ENCODE peak calls at places on chromosomes 5 and 9, in six cellular contexts. W is hepatocyte, Q is endothelial cell of umbilical vein, I is cardiac muscle cell, D is A549, C is heart right ventricle. V is an unnamed sample. For H3K9me3, the result is how much of the 10 kb centered on the place peaks cover.

GRCh38 chr5:134939500-134939899 is 28.2 kb upstream of the CATSPER3 start:
- DNase-seq in C (no peak), W (no peak), Q (no peak), I (no peak), D (no peak), V (no peak)

GRCh38 chr9:111798786-111799185 is 4.0 kb upstream of the SHOC1 start:
- DNase-seq in D (peak), Q (no peak), I (peak), W (no peak), C (no peak), V (no peak)

GRCh38 chr5:102077920-102078319 is 218.2 kb downstream of the SLCO4C1 start:
- DNase-seq in Q (no peak), C (no peak), D (no peak), I (no peak), W (no peak), V (no peak)

GRCh38 chr5:89471556-89471955 is 588.6 kb upstream of the MEF2C start:
- DNase-seq in Q (no peak), I (peak), W (no peak), D (no peak), C (no peak), V (no peak)

GRCh38 chr9:121773954-121774714 is 122.7 kb downstream of the DAB2IP start:
- DNase-seq in W (no peak), Q (no peak), C (no peak), D (no peak), I (no peak), V (no peak)

GRCh38 chr5:150077060-150077459 is 9.3 kb downstream of the CSF1R start:
- DNase-seq in Q (no peak), D (no peak), W (no peak), C (no peak), I (no peak), V (no peak)

GRCh38 chr5:149730620-149731331 is 666 bp downstream of the PPARGC1B start:
- DNase-seq in Q (peak), W (peak), I (peak), D (peak), C (peak), V (no peak)

GRCh38 chr9:70533492-70533891 is 119.0 kb upstream of the KLF9 start:
- DNase-seq in W (no peak), I (no peak), C (no peak), D (no peak), Q (peak), V (no peak)

GRCh38 chr5:85549836-85550599 is 1067.7 kb upstream of the COX7C start:
- DNase-seq in W (no peak), D (no peak), C (no peak), Q (no peak), I (no peak), V (no peak)

GRCh38 chr5:131610198-131611063 is 24.6 kb downstream of the RAPGEF6 start:
- DNase-seq in W (peak), Q (peak), C (no peak), D (peak), I (peak), V (no peak)

GRCh38 chr5:36658016-36658415 is 51.6 kb downstream of the SLC1A3 start:
- DNase-seq in C (no peak), D (no peak), Q (no peak), W (no peak), I (peak), V (no peak)

GRCh38 chr9:80285325-80285724 is 713.6 kb downstream of the TLE4 start:
- DNase-seq in D (no peak), Q (no peak), I (peak), W (peak), C (no peak), V (no peak)

GRCh38 chr9:95570150-95570549 is 53.4 kb upstream of the PTCH1 start:
- DNase-seq in D (no peak), I (peak), Q (peak), C (no peak), W (no peak), V (no peak)

GRCh38 chr9:86700601-86701000 is 246.7 kb downstream of the GAS1 start:
- DNase-seq in Q (no peak), W (peak), I (peak), C (peak), D (no peak), V (no peak)

GRCh38 chr5:133499896-133500295 is 112.4 kb downstream of the FSTL4 start:
- DNase-seq in C (no peak), I (no peak), Q (no peak), D (no peak), W (peak), V (peak)

GRCh38 chr5:34803974-34804373 is 35.0 kb upstream of the TTC23L start:
- DNase-seq in C (no peak), W (no peak), I (peak), Q (no peak), D (no peak), V (no peak)

GRCh38 chr5:147887026-147887627 is 8.6 kb downstream of the SCGB3A2 start:
- DNase-seq in W (peak), I (peak), Q (peak), C (no peak), D (peak), V (no peak)

GRCh38 chr9:122033775-122034373 is 59.2 kb downstream of the TTLL11 start:
- DNase-seq in C (no peak), D (no peak), I (no peak), W (no peak), Q (no peak), V (no peak)

GRCh38 chr9:5764130-5764868 is 68.6 kb downstream of the ERMP1 start:
- DNase-seq in Q (no peak), I (no peak), C (no peak), W (no peak), D (no peak), V (no peak)

GRCh38 chr9:26066237-26066636 is 388.0 kb upstream of the TUSC1 start:
- DNase-seq in D (no peak), W (no peak), C (no peak), I (no peak), Q (no peak), V (no peak)

GRCh38 chr5:159781626-159782157 is 134.6 kb upstream of the ADRA1B start:
- DNase-seq in W (no peak), Q (no peak), I (no peak), C (no peak), D (no peak), V (peak)

GRCh38 chr5:102974177-102974576 is 145.8 kb downstream of the GIN1 start:
- DNase-seq in W (no peak), I (no peak), D (no peak), Q (no peak), C (no peak), V (no peak)

GRCh38 chr9:5549671-5550650 is 39.6 kb downstream of the PDCD1LG2 start:
- DNase-seq in I (peak), Q (peak), D (no peak), C (no peak), W (no peak), V (no peak)

GRCh38 chr9:2726620-2727335 is 9.5 kb downstream of the KCNV2 start:
- DNase-seq in I (peak), W (no peak), C (no peak), D (no peak), Q (no peak), V (no peak)

GRCh38 chr9:121844090-121844489 is 192.7 kb downstream of the DAB2IP start:
- DNase-seq in C (no peak), W (no peak), D (no peak), Q (peak), I (peak), V (no peak)

GRCh38 chr9:130430232-130430631 is 14.5 kb upstream of the ASS1 start:
- DNase-seq in C (no peak), I (no peak), Q (no peak), D (no peak), W (no peak), V (no peak)

GRCh38 chr5:155732587-155733376 is 594.2 kb upstream of the SGCD start:
- DNase-seq in W (no peak), C (no peak), D (no peak), Q (no peak), I (no peak), V (no peak)

GRCh38 chr9:93634311-93635185 is 58.2 kb downstream of the PHF2 start:
- DNase-seq in D (no peak), W (no peak), I (no peak), C (no peak), Q (no peak), V (no peak)

GRCh38 chr9:34204011-34204635 is 25.3 kb downstream of the UBAP1 start:
- DNase-seq in C (no peak), D (peak), I (no peak), Q (no peak), W (no peak), V (no peak)

GRCh38 chr5:146341854-146342253 is 3.2 kb downstream of the POU4F3 start:
- DNase-seq in D (no peak), I (no peak), C (no peak), W (no peak), Q (no peak), V (no peak)

GRCh38 chr5:15447209-15447608 is 52.8 kb upstream of the FBXL7 start:
- DNase-seq in C (no peak), D (no peak), I (no peak), Q (no peak), W (no peak), V (no peak)

GRCh38 chr5:15446552-15446951 is 53.4 kb upstream of the FBXL7 start:
- DNase-seq in Q (no peak), W (no peak), C (no peak), I (peak), D (no peak), V (no peak)

GRCh38 chr5:15442183-15442550 is 57.8 kb upstream of the FBXL7 start:
- DNase-seq in Q (no peak), D (no peak), C (no peak), I (no peak), W (no peak), V (no peak)

GRCh38 chr5:15440434-15440833 is 59.5 kb upstream of the FBXL7 start:
- DNase-seq in C (no peak), Q (no peak), D (no peak), W (no peak), I (peak), V (no peak)

DNA sequence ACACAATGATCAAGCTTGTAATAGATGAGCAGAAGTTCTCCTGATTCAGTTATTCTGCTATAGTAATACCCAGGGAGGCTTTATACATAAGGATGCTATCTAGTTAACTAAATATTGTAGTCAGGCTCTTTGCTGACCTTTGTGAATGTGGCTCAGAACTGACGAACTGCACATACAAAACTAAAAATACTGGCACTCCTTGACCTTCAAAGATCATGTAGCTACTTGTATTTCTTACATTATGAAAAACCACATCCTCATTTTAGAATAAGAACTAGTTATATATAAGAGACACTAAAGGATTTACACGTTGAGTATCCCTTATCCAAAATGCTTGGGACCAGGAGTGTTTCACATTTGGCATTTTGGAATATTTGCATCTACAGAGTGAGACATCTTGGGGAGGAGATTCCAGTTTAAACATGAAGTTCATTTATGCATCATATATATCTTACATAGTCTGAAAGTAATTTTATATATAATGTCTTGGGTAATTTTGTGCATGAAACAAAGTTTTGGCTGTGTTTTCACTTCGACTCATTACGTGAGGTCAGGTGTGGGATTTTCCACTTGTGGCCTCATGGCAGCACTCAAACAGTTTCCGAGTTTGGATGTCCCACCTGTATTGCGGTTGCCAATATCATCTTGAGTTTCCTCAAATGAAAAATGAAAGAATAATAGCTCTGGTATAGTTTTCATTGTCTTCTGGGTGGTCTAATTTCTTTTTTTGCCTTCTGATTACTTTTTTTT is 58.4 kb upstream of the FBXL7 start:
- DNase-seq in C (no peak), D (no peak), W (no peak), I (no peak), Q (no peak), V (no peak)
- H3K9me3 ChIP-seq in C (under half), D (under half), W (under half), I (under half), Q (under half), V (under half)

GRCh38 chr5:180251141-180251540 is 40.7 kb downstream of the MAPK9 start:
- DNase-seq in Q (no peak), I (no peak), W (no peak), C (no peak), D (no peak), V (no peak)
- H3K9me3 ChIP-seq in Q (under half), I (under half), W (under half), C (under half), D (half or more), V (under half)

GRCh38 chr5:141349917-141350619 is at the start of gene PCDHGB1:
- DNase-seq in C (peak), I (peak), D (peak), W (no peak), Q (no peak), V (no peak)
- H3K9me3 ChIP-seq in C (under half), I (under half), D (under half), W (under half), Q (under half), V (half or more)

GRCh38 chr9:119003882-119004617 is 365.2 kb downstream of the BRINP1 start:
- DNase-seq in W (no peak), C (no peak), Q (no peak), D (no peak), I (no peak), V (no peak)
- H3K9me3 ChIP-seq in W (under half), C (under half), Q (under half), D (under half), I (under half), V (under half)

GRCh38 chr9:1120500-1120899 is 70.3 kb downstream of the DMRT2 start:
- DNase-seq in Q (no peak), D (no peak), W (no peak), C (no peak), I (no peak), V (no peak)
- H3K9me3 ChIP-seq in Q (under half), D (under half), W (under half), C (under half), I (under half), V (under half)

DNA sequence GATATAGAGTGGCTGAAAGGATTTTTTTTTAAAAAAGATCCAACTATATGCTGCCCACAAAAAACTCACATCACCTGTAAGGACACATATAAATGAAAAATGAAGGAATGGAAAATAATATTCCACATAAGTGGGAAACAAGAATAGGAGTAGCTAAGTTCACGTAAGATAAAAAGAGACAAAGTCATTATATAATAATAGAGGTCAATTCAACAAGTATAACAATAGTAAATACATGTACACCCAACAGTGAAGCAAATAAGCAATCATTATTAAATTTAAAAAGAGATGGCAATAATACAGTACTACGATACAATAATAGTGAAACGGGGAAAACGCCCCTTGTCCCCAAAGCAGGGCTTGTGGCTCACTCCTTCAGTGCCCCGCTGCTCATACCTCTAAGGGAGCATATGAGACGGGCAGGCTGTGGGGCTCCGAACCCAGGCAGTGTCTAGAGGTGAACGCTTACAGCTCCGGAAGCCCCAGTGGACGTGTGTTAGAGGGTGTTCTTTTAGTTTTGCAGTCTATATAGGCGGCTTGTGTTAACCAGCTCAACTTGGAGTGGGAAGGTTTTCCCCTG is 12.5 kb upstream of the BTNL9 start:
- DNase-seq in Q (no peak), C (no peak), W (no peak), D (no peak), I (no peak), V (no peak)
- H3K9me3 ChIP-seq in Q (under half), C (under half), W (under half), D (under half), I (under half), V (under half)

GRCh38 chr5:1052076-1052475 is 43.5 kb downstream of the NKD2 start:
- DNase-seq in C (peak), Q (no peak), W (no peak), I (no peak), D (no peak), V (no peak)

GRCh38 chr5:1050449-1051365 is 42.1 kb downstream of the NKD2 start:
- DNase-seq in D (no peak), C (peak), W (no peak), I (no peak), Q (no peak), V (no peak)

GRCh38 chr5:1052641-1053390 is 44.2 kb downstream of the NKD2 start:
- DNase-seq in Q (no peak), W (no peak), C (peak), I (no peak), D (peak), V (no peak)

GRCh38 chr5:1053391-1054017 is 44.9 kb downstream of the NKD2 start:
- DNase-seq in D (no peak), C (peak), I (peak), W (no peak), Q (no peak), V (no peak)

DNA sequence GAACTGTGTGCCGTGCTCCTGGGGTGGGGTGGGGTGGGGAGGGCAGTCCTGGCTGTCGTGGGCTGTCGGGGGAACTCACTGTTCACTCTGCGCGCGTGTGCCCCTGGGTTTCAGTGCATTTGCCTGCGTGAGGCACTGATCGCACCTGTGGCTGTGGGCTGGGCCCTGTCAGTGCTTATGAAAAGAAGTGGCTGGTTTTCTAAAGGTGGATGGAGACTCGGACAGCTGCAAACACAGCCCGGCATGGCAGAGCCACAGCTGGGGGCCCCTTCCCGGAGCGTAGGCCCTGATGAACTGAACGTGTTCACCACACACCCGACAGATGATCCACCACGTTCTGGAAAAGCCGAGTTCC is 42.7 kb downstream of the NKD2 start:
- DNase-seq in Q (no peak), D (no peak), I (no peak), W (no peak), C (no peak), V (no peak)
- H3K9me3 ChIP-seq in Q (under half), D (under half), I (under half), W (under half), C (under half), V (under half)

GRCh38 chr5:180253036-180253824 is 38.7 kb downstream of the MAPK9 start:
- DNase-seq in Q (no peak), C (no peak), W (no peak), D (peak), I (no peak), V (no peak)
- H3K9me3 ChIP-seq in Q (under half), C (under half), W (under half), D (half or more), I (under half), V (half or more)

DNA sequence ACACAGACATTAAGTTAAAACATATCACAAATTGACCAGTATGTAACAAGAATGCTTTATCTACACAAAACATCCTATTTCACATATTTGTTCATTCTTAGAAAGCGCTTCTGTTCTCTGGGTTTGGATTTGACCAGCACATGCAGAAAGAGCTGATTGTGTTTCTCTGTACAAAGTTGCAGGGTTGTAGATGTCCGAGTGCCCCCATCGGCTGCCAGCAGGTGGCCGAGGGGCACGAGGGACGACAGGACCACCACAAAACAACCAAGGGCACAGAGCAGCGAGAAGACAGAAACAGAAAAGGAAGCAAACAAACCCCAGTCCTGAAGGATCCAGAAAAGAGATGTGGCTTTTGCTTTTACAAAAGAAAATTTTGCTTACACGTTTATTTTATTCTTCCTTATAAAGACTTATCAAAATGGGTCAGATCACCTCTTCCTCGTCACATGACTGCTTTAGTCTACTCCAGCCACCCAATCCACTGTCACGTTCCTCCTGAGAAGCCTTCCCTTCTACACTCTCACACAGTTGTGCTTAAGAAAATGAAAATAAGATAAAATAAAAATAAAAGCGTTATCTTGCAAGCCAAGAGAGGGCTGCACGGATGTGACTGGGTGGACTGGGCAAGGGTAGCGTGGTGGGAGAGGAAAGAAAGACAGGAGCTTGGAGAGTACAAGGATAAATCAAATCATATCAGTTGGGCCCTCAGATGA is 9.5 kb downstream of the OTP start:
- DNase-seq in Q (no peak), I (no peak), W (no peak), C (no peak), D (peak), V (peak)
- H3K9me3 ChIP-seq in Q (under half), I (under half), W (under half), C (under half), D (under half), V (under half)

V was measured in esophagus muscularis mucosa.